ENCODE peak calls at places on chromosome 13, in four cellular contexts. One of them, this sample, is unnamed.

GRCh38 chr13:42392706-42393572 is 121.0 kb downstream of the AKAP11 start:
- DNase-seq in cardiac muscle cell: no peak
- DNase-seq in upper lobe of right lung: no peak
- DNase-seq in progenitor cell of endocrine pancreas: no peak
- DNase-seq in this sample: no peak

GRCh38 chr13:28751210-28751935 is 32.6 kb upstream of the SLC46A3 start:
- DNase-seq in cardiac muscle cell: peak; percentile 76
- DNase-seq in upper lobe of right lung: no peak
- DNase-seq in progenitor cell of endocrine pancreas: no peak
- DNase-seq in this sample: no peak

GRCh38 chr13:53920916-53921315 is 892.3 kb downstream of the OLFM4 start:
- DNase-seq in upper lobe of right lung: no peak
- DNase-seq in cardiac muscle cell: no peak
- DNase-seq in progenitor cell of endocrine pancreas: no peak
- DNase-seq in this sample: no peak

GRCh38 chr13:104286566-104287290 is 1220.5 kb upstream of the SLC10A2 start:
- DNase-seq in upper lobe of right lung: no peak
- DNase-seq in cardiac muscle cell: no peak
- DNase-seq in progenitor cell of endocrine pancreas: no peak
- DNase-seq in this sample: no peak

GRCh38 chr13:113320226-113320875 is 23.3 kb downstream of the LAMP1 start:
- DNase-seq in cardiac muscle cell: no peak
- DNase-seq in upper lobe of right lung: no peak
- DNase-seq in progenitor cell of endocrine pancreas: no peak
- DNase-seq in this sample: no peak

GRCh38 chr13:59043016-59043415 is 1120.7 kb downstream of the DIAPH3 start:
- DNase-seq in upper lobe of right lung: no peak
- DNase-seq in cardiac muscle cell: no peak
- DNase-seq in progenitor cell of endocrine pancreas: no peak
- DNase-seq in this sample: no peak

GRCh38 chr13:110820311-110820710 is 94.6 kb downstream of the ANKRD10 start:
- DNase-seq in upper lobe of right lung: no peak
- DNase-seq in cardiac muscle cell: no peak
- DNase-seq in progenitor cell of endocrine pancreas: no peak
- DNase-seq in this sample: no peak

GRCh38 chr13:82480415-82480814 is 1401.9 kb downstream of the SLITRK1 start:
- DNase-seq in progenitor cell of endocrine pancreas: no peak
- DNase-seq in upper lobe of right lung: no peak
- DNase-seq in cardiac muscle cell: no peak
- DNase-seq in this sample: no peak

GRCh38 chr13:28002886-28003698 is 14.6 kb upstream of the URAD start:
- DNase-seq in progenitor cell of endocrine pancreas: no peak
- DNase-seq in upper lobe of right lung: no peak
- DNase-seq in cardiac muscle cell: no peak
- DNase-seq in this sample: no peak

GRCh38 chr13:27148900-27149299 is 22.7 kb downstream of the USP12 start:
- DNase-seq in upper lobe of right lung: no peak
- DNase-seq in progenitor cell of endocrine pancreas: no peak
- DNase-seq in cardiac muscle cell: no peak
- DNase-seq in this sample: no peak

GRCh38 chr13:114065141-114065925 is 67.1 kb downstream of the RASA3 start:
- DNase-seq in progenitor cell of endocrine pancreas: no peak
- DNase-seq in cardiac muscle cell: peak; percentile 97
- DNase-seq in upper lobe of right lung: peak; percentile 90
- DNase-seq in this sample: peak; percentile 61

GRCh38 chr13:73667756-73668155 is 466.4 kb downstream of the KLF12 start:
- DNase-seq in progenitor cell of endocrine pancreas: no peak
- DNase-seq in cardiac muscle cell: peak; percentile 57
- DNase-seq in upper lobe of right lung: no peak
- DNase-seq in this sample: no peak

GRCh38 chr13:24038405-24038804 is 122.1 kb upstream of the SPATA13 start:
- DNase-seq in cardiac muscle cell: peak; percentile 74
- DNase-seq in upper lobe of right lung: no peak
- DNase-seq in progenitor cell of endocrine pancreas: no peak
- DNase-seq in this sample: no peak

GRCh38 chr13:42594577-42595571 is 20.9 kb downstream of the TNFSF11 start:
- DNase-seq in progenitor cell of endocrine pancreas: peak; percentile 25
- DNase-seq in cardiac muscle cell: peak; percentile 93
- DNase-seq in upper lobe of right lung: no peak
- DNase-seq in this sample: no peak

GRCh38 chr13:113869263-113869662 is 5.4 kb upstream of the GAS6 start:
- DNase-seq in upper lobe of right lung: no peak
- DNase-seq in cardiac muscle cell: no peak
- DNase-seq in progenitor cell of endocrine pancreas: no peak
- DNase-seq in this sample: no peak

GRCh38 chr13:40986328-40986856 is 32.7 kb downstream of the ELF1 start:
- DNase-seq in cardiac muscle cell: peak; percentile 32
- DNase-seq in progenitor cell of endocrine pancreas: no peak
- DNase-seq in upper lobe of right lung: no peak
- DNase-seq in this sample: no peak

GRCh38 chr13:37914781-37915391 is 45.3 kb upstream of the TRPC4 start:
- DNase-seq in upper lobe of right lung: no peak
- DNase-seq in progenitor cell of endocrine pancreas: no peak
- DNase-seq in cardiac muscle cell: no peak
- DNase-seq in this sample: no peak

GRCh38 chr13:75759531-75759930 is 123.4 kb downstream of the LMO7 start:
- DNase-seq in cardiac muscle cell: no peak
- DNase-seq in progenitor cell of endocrine pancreas: no peak
- DNase-seq in upper lobe of right lung: no peak
- DNase-seq in this sample: no peak

GRCh38 chr13:26007774-26008173 is 44.0 kb downstream of the SHISA2 start:
- DNase-seq in upper lobe of right lung: no peak
- DNase-seq in cardiac muscle cell: no peak
- DNase-seq in progenitor cell of endocrine pancreas: no peak
- DNase-seq in this sample: no peak

GRCh38 chr13:78700121-78700910 is 41.4 kb upstream of the OBI1 start:
- DNase-seq in progenitor cell of endocrine pancreas: no peak
- DNase-seq in upper lobe of right lung: no peak
- DNase-seq in cardiac muscle cell: peak; percentile 40
- DNase-seq in this sample: no peak

GRCh38 chr13:103097366-103097928 is 31.2 kb upstream of the SLC10A2 start:
- DNase-seq in cardiac muscle cell: no peak
- DNase-seq in upper lobe of right lung: no peak
- DNase-seq in progenitor cell of endocrine pancreas: no peak
- DNase-seq in this sample: no peak

DNA sequence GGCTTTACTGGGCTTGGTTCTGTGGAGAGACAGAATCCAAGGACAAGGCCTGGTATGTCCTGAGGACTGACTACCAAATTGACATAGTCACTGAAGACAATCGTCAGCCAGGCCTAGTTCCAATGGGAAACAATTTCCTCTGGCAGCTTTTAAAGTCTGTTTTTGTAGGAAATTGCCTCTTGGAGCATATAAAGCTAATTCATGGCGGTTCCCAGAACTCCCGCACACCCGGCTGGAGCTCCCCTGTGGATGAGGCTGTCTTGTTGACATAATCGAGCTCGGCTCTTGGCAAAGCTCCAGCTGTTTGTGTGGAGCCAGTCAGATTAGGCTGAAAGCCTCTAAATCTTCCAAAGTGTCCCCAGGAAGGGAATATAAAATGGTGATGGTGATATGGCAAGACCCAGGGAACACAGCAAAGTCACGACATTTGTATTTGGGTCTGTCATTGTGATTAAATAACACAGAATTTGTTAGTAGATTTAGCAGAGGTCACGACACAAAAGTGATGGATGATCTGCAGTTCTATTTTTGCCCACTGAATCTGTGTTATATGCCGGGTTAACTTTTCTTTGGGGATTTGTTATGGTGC is 395.0 kb downstream of the PCDH9 start:
- DNase-seq in cardiac muscle cell: peak; percentile 67
- DNase-seq in progenitor cell of endocrine pancreas: no peak
- DNase-seq in upper lobe of right lung: no peak
- DNase-seq in this sample: no peak
- TF ChIP-seq CTCF in cardiac muscle cell: no peak
- TF ChIP-seq CTCF in progenitor cell of endocrine pancreas: no peak
- TF ChIP-seq CTCF in upper lobe of right lung: no peak
- TF ChIP-seq CTCF in this sample: no peak

GRCh38 chr13:33373624-33374023 is 88.1 kb upstream of the STARD13 start:
- DNase-seq in upper lobe of right lung: no peak
- DNase-seq in progenitor cell of endocrine pancreas: no peak
- DNase-seq in cardiac muscle cell: no peak
- DNase-seq in this sample: no peak
- TF ChIP-seq CTCF in upper lobe of right lung: no peak
- TF ChIP-seq CTCF in progenitor cell of endocrine pancreas: peak; percentile 23
- TF ChIP-seq CTCF in cardiac muscle cell: peak; percentile 8
- TF ChIP-seq CTCF in this sample: no peak

DNA sequence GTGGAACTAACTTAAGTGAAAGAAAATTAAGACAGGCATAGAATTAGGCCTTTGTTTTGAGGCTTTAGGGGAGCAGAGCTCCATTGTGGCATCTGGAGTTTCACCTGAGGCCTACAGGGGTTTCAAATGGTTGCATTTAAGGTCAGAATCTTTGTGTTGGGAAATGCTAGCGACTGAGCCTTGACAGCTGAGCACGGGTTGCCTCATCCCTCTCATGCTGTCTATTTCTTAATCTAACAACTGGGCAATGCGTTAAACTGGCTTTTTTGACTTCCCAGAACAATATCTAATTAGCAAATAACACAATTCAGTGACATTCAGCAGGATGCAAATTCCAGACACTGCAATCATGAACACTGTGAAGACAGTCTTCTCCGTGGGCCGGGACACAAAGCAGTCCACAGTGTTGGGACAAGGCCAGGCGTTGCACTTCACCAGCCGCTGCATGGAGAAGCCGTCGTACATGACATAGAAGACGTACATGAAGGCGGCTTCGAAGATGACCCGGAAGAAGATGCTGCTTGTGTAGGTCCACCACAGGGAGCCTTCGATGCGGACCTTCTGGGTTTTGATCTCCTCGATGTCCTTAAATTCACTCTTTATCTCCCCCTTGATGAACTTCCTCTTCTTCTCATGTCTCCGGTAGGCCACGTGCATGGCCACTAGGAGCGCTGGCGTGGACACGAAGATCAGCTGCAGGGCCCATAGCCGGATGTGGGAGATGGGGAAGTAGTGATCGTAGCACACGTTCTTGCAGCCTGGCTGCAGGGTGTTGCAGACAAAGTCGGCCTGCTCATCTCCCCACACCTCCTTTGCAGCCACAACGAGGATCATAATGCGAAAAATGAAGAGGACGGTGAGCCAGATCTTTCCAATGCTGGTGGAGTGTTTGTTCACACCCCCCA is 3.8 kb downstream of the GJB2 start:
- DNase-seq in upper lobe of right lung: peak; percentile 74
- DNase-seq in cardiac muscle cell: no peak
- DNase-seq in progenitor cell of endocrine pancreas: no peak
- DNase-seq in this sample: no peak
- TF ChIP-seq CTCF in upper lobe of right lung: no peak
- TF ChIP-seq CTCF in cardiac muscle cell: no peak
- TF ChIP-seq CTCF in progenitor cell of endocrine pancreas: peak; percentile 40
- TF ChIP-seq CTCF in this sample: no peak

GRCh38 chr13:22278336-22278929 is 607.6 kb downstream of the FGF9 start:
- DNase-seq in progenitor cell of endocrine pancreas: peak; percentile 16
- DNase-seq in cardiac muscle cell: peak; percentile 10
- DNase-seq in upper lobe of right lung: no peak
- DNase-seq in this sample: no peak
- TF ChIP-seq CTCF in progenitor cell of endocrine pancreas: peak; percentile 62
- TF ChIP-seq CTCF in cardiac muscle cell: peak; percentile 5
- TF ChIP-seq CTCF in upper lobe of right lung: peak; percentile 57
- TF ChIP-seq CTCF in this sample: no peak

GRCh38 chr13:45194081-45194939 is 6.5 kb downstream of the KCTD4 start:
- DNase-seq in upper lobe of right lung: no peak
- DNase-seq in cardiac muscle cell: peak; percentile 80
- DNase-seq in progenitor cell of endocrine pancreas: no peak
- DNase-seq in this sample: no peak
- TF ChIP-seq CTCF in upper lobe of right lung: peak; percentile 22
- TF ChIP-seq CTCF in cardiac muscle cell: peak; percentile 73
- TF ChIP-seq CTCF in progenitor cell of endocrine pancreas: no peak
- TF ChIP-seq CTCF in this sample: no peak